ENCODE peak calls at places on chromosome 15, in five cellular contexts. M is activated CD8-positive, alpha-beta memory T cell treated with anti-CD3 and anti-CD28 coated beads for 24 hours; O is NCI-H187; X is RPMI8226; D is choroid plexus epithelial cell. R is an unnamed sample.
A peak's percentile ranks its signal among the peaks of the same experiment; 100 is the strongest.

GRCh38 chr15:75694241-75695182 is 18.1 kb downstream of the CSPG4 start:
- DNase-seq in M (no peak), O (no peak), X (peak; percentile 71), D (peak; percentile 94), R (peak; percentile 51)

GRCh38 chr15:99504071-99504822 is 61.5 kb upstream of the MEF2A start:
- DNase-seq in M (no peak), O (no peak), X (peak; percentile 19), D (no peak), R (no peak)

GRCh38 chr15:74497584-74497983 is 36.6 kb upstream of the UBL7 start:
- DNase-seq in M (no peak), O (peak; percentile 12), X (peak; percentile 87), D (no peak), R (no peak)

GRCh38 chr15:88233921-88234320 is 22.6 kb downstream of the NTRK3 start:
- DNase-seq in M (no peak), O (no peak), X (no peak), D (no peak), R (no peak)

GRCh38 chr15:37099321-37100108 is 834 bp downstream of the MEIS2 start:
- DNase-seq in M (no peak), O (no peak), X (peak; percentile 61), D (peak; percentile 56), R (no peak)

GRCh38 chr15:34999906-35000305 is 11.8 kb upstream of the ZNF770 start:
- DNase-seq in M (no peak), O (no peak), X (no peak), D (no peak), R (no peak)

GRCh38 chr15:62889734-62890505 is 152.6 kb upstream of the TPM1 start:
- DNase-seq in M (no peak), O (no peak), X (no peak), D (peak; percentile 66), R (no peak)

GRCh38 chr15:83843511-83843910 is 189.6 kb downstream of the ADAMTSL3 start:
- DNase-seq in M (no peak), O (no peak), X (no peak), D (peak; percentile 42), R (no peak)

GRCh38 chr15:39365161-39365560 is 215.7 kb upstream of the THBS1 start:
- DNase-seq in M (no peak), O (no peak), X (no peak), D (no peak), R (no peak)

GRCh38 chr15:29611057-29611456 is 211.2 kb downstream of the TJP1 start:
- DNase-seq in M (no peak), O (no peak), X (no peak), D (no peak), R (no peak)

GRCh38 chr15:93265046-93265658 is 176.1 kb upstream of the RGMA start:
- DNase-seq in M (no peak), O (no peak), X (no peak), D (no peak), R (no peak)

GRCh38 chr15:38252481-38253311 is at the start of gene SPRED1:
- DNase-seq in M (peak; percentile 70), O (peak; percentile 6), X (peak; percentile 26), D (peak; percentile 72), R (peak; percentile 85)

GRCh38 chr15:69663982-69664381 is 211.4 kb downstream of the RPLP1 start:
- DNase-seq in M (peak; percentile 52), O (no peak), X (no peak), D (no peak), R (no peak)

GRCh38 chr15:75200765-75201608 is 695 bp upstream of the C15orf39 start:
- DNase-seq in M (peak; percentile 69), O (no peak), X (peak; percentile 96), D (peak; percentile 42), R (no peak)

GRCh38 chr15:55256281-55257013 is 33.2 kb downstream of the RAB27A start:
- DNase-seq in M (no peak), O (no peak), X (no peak), D (peak; percentile 37), R (no peak)

GRCh38 chr15:67335534-67336222 is 81.1 kb downstream of the IQCH start:
- DNase-seq in M (no peak), O (no peak), X (no peak), D (no peak), R (no peak)

GRCh38 chr15:41930221-41930866 is 36.5 kb upstream of the SPTBN5 start:
- DNase-seq in M (no peak), O (no peak), X (no peak), D (peak; percentile 87), R (no peak)

GRCh38 chr15:75577401-75578205 is 1.5 kb downstream of the PTPN9 start:
- DNase-seq in M (no peak), O (no peak), X (peak; percentile 40), D (peak; percentile 61), R (no peak)

GRCh38 chr15:90625037-90625436 is 92.1 kb upstream of the BLM start:
- DNase-seq in M (no peak), O (no peak), X (no peak), D (no peak), R (no peak)